ENCODE peak calls at places on chromosome 1, in four cellular contexts. M, L, Q and Z are unnamed samples.

GRCh38 chr1:10104844-10105243 is 72.1 kb downstream of the UBE4B start:
- DNase-seq in M (no peak), Q (no peak), L (no peak), Z (no peak)

GRCh38 chr1:22500476-22500875 is 48.8 kb downstream of the ZBTB40 start:
- DNase-seq in Q (peak), M (no peak), L (no peak), Z (peak)

GRCh38 chr1:118717893-118718292 is 270.2 kb downstream of the TBX15 start:
- DNase-seq in Q (no peak), M (no peak), L (no peak), Z (no peak)

GRCh38 chr1:186864296-186864695 is 35.5 kb downstream of the PLA2G4A start:
- DNase-seq in Q (no peak), M (no peak), L (no peak), Z (no peak)

GRCh38 chr1:98278055-98278454 is 357.2 kb upstream of the DPYD start:
- DNase-seq in M (no peak), L (peak), Q (no peak), Z (no peak)

GRCh38 chr1:65189716-65190115 is 41.7 kb downstream of the AK4 start:
- DNase-seq in M (no peak), L (no peak), Q (no peak), Z (no peak)

GRCh38 chr1:47431534-47431933 is 6.3 kb upstream of the FOXD2 start:
- DNase-seq in M (no peak), L (no peak), Q (no peak), Z (no peak)

GRCh38 chr1:203289281-203289981 is 15.9 kb upstream of the BTG2 start:
- DNase-seq in L (no peak), Q (peak), M (peak), Z (peak)

GRCh38 chr1:231233735-231234417 is 7.1 kb upstream of the GNPAT start:
- DNase-seq in Q (no peak), M (no peak), L (no peak), Z (no peak)

GRCh38 chr1:32273389-32274208 is 18.3 kb upstream of the HDAC1 start:
- DNase-seq in M (peak), Q (no peak), L (no peak), Z (no peak)

GRCh38 chr1:12078938-12079861 is 16.1 kb downstream of the TNFRSF8 start:
- DNase-seq in M (peak), L (peak), Q (peak), Z (no peak)

GRCh38 chr1:111553199-111553598 is 49.8 kb upstream of the ADORA3 start:
- DNase-seq in M (no peak), Q (no peak), L (no peak), Z (no peak)